ENCODE peak calls at places on chromosomes 5 and 9, in five cellular contexts. One of them, this sample, is unnamed.

GRCh38 chr9:88976888-88977257 is 14.4 kb upstream of the S1PR3 start:
- DNase-seq in stomach: no peak
- DNase-seq in esophagus squamous epithelium: no peak
- DNase-seq in kidney: no peak
- DNase-seq in aorta: no peak
- DNase-seq in this sample: no peak

GRCh38 chr9:19445452-19445851 is 36.6 kb downstream of the ACER2 start:
- DNase-seq in stomach: no peak
- DNase-seq in esophagus squamous epithelium: no peak
- DNase-seq in kidney: no peak
- DNase-seq in aorta: no peak
- DNase-seq in this sample: no peak

GRCh38 chr5:75617746-75618352 is 6.6 kb downstream of the ANKDD1B start:
- DNase-seq in stomach: no peak
- DNase-seq in esophagus squamous epithelium: no peak
- DNase-seq in kidney: no peak
- DNase-seq in aorta: no peak
- DNase-seq in this sample: no peak

GRCh38 chr9:82206490-82206889 is 217.9 kb downstream of the SPATA31D1 start:
- DNase-seq in stomach: no peak
- DNase-seq in esophagus squamous epithelium: no peak
- DNase-seq in kidney: no peak
- DNase-seq in aorta: no peak
- DNase-seq in this sample: no peak

GRCh38 chr9:106587021-106587420 is 275.9 kb upstream of the ZNF462 start:
- DNase-seq in stomach: no peak
- DNase-seq in esophagus squamous epithelium: no peak
- DNase-seq in kidney: no peak
- DNase-seq in aorta: no peak
- DNase-seq in this sample: no peak

GRCh38 chr9:123591283-123591682 is 235.3 kb downstream of the CRB2 start:
- DNase-seq in stomach: no peak
- DNase-seq in esophagus squamous epithelium: no peak
- DNase-seq in kidney: no peak
- DNase-seq in aorta: no peak
- DNase-seq in this sample: no peak

GRCh38 chr5:4019841-4020240 is 424.2 kb downstream of the IRX1 start:
- DNase-seq in stomach: no peak
- DNase-seq in esophagus squamous epithelium: no peak
- DNase-seq in kidney: no peak
- DNase-seq in aorta: no peak
- DNase-seq in this sample: no peak

GRCh38 chr9:68780735-68781134 is 75.7 kb downstream of the PIP5K1B start:
- DNase-seq in stomach: no peak
- DNase-seq in esophagus squamous epithelium: no peak
- DNase-seq in kidney: no peak
- DNase-seq in aorta: no peak
- DNase-seq in this sample: no peak

GRCh38 chr5:10536931-10537579 is 26.8 kb upstream of the ANKRD33B start:
- DNase-seq in stomach: no peak
- DNase-seq in esophagus squamous epithelium: no peak
- DNase-seq in kidney: peak; percentile 5
- DNase-seq in aorta: peak; percentile 20
- DNase-seq in this sample: no peak

GRCh38 chr9:137411670-137412380 is 11.1 kb downstream of the EXD3 start:
- DNase-seq in stomach: peak; percentile 91
- DNase-seq in esophagus squamous epithelium: no peak
- DNase-seq in kidney: peak; percentile 96
- DNase-seq in aorta: peak; percentile 93
- DNase-seq in this sample: no peak

GRCh38 chr9:2465921-2466460 is 155.6 kb upstream of the VLDLR start:
- DNase-seq in stomach: no peak
- DNase-seq in esophagus squamous epithelium: no peak
- DNase-seq in kidney: no peak
- DNase-seq in aorta: no peak
- DNase-seq in this sample: no peak

GRCh38 chr9:36831381-36832231 is 202.5 kb downstream of the PAX5 start:
- DNase-seq in stomach: no peak
- DNase-seq in esophagus squamous epithelium: no peak
- DNase-seq in kidney: peak; percentile 33
- DNase-seq in aorta: no peak
- DNase-seq in this sample: no peak

GRCh38 chr9:93508207-93508606 is 54.8 kb upstream of the FAM120AOS start:
- DNase-seq in stomach: no peak
- DNase-seq in esophagus squamous epithelium: no peak
- DNase-seq in kidney: no peak
- DNase-seq in aorta: no peak
- DNase-seq in this sample: no peak

GRCh38 chr5:172004824-172005237 is 1.6 kb downstream of the FBXW11 start:
- DNase-seq in stomach: no peak
- DNase-seq in esophagus squamous epithelium: no peak
- DNase-seq in kidney: no peak
- DNase-seq in aorta: no peak
- DNase-seq in this sample: no peak

GRCh38 chr5:147659166-147659929 is 123.2 kb downstream of the JAKMIP2 start:
- DNase-seq in stomach: no peak
- DNase-seq in esophagus squamous epithelium: no peak
- DNase-seq in kidney: no peak
- DNase-seq in aorta: peak; percentile 22
- DNase-seq in this sample: no peak

GRCh38 chr9:121744687-121745395 is 93.4 kb downstream of the DAB2IP start:
- DNase-seq in stomach: no peak
- DNase-seq in esophagus squamous epithelium: no peak
- DNase-seq in kidney: no peak
- DNase-seq in aorta: no peak
- DNase-seq in this sample: peak; percentile 61
- H3K4me3 ChIP-seq in stomach: peak overlapping the region; percentile 52
- H3K4me3 ChIP-seq in esophagus squamous epithelium: no peak overlapping the region
- H3K4me3 ChIP-seq in kidney: peak overlapping the region; percentile 15
- H3K4me3 ChIP-seq in aorta: peak overlapping the region; percentile 60
- H3K4me3 ChIP-seq in this sample: peak overlapping the region; percentile 12

DNA sequence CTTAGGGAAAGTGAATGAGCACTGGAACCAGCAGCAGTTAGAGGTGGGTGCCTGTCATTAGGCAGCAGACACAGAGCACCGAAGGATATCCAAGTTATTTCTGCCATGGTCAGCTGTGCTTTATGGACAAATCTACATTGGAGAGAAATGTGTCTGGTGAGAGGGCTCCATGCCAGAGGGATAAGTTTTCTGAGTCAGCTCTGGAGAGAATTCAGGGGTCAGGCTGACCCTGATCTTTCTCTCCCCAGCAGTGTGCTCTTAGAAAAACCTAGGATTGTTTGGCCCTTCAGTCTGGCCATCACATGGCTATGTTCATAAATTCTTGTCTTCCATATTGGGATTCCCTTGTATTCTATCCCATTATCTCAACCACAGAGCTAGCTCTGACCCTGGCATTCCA is 8.9 kb upstream of the IL17B start:
- DNase-seq in stomach: no peak
- DNase-seq in esophagus squamous epithelium: no peak
- DNase-seq in kidney: no peak
- DNase-seq in aorta: peak; percentile 9
- DNase-seq in this sample: no peak
- H3K4me3 ChIP-seq in stomach: no peak overlapping the region
- H3K4me3 ChIP-seq in esophagus squamous epithelium: no peak overlapping the region
- H3K4me3 ChIP-seq in kidney: no peak overlapping the region
- H3K4me3 ChIP-seq in aorta: no peak overlapping the region
- H3K4me3 ChIP-seq in this sample: no peak overlapping the region

GRCh38 chr5:108798866-108799265 is 51.2 kb downstream of the FER start:
- DNase-seq in stomach: no peak
- DNase-seq in esophagus squamous epithelium: no peak
- DNase-seq in kidney: no peak
- DNase-seq in aorta: no peak
- DNase-seq in this sample: no peak

GRCh38 chr5:108801301-108801700 is 53.6 kb downstream of the FER start:
- DNase-seq in stomach: no peak
- DNase-seq in esophagus squamous epithelium: no peak
- DNase-seq in kidney: no peak
- DNase-seq in aorta: no peak
- DNase-seq in this sample: no peak

GRCh38 chr5:108797986-108798385 is 50.3 kb downstream of the FER start:
- DNase-seq in stomach: no peak
- DNase-seq in esophagus squamous epithelium: no peak
- DNase-seq in kidney: no peak
- DNase-seq in aorta: no peak
- DNase-seq in this sample: no peak

GRCh38 chr5:108797396-108797795 is 49.7 kb downstream of the FER start:
- DNase-seq in stomach: no peak
- DNase-seq in esophagus squamous epithelium: no peak
- DNase-seq in kidney: no peak
- DNase-seq in aorta: no peak
- DNase-seq in this sample: no peak

GRCh38 chr5:108801776-108802175 is 54.1 kb downstream of the FER start:
- DNase-seq in stomach: no peak
- DNase-seq in esophagus squamous epithelium: no peak
- DNase-seq in kidney: no peak
- DNase-seq in aorta: no peak
- DNase-seq in this sample: no peak
- H3K4me3 ChIP-seq in stomach: no peak overlapping the region
- H3K4me3 ChIP-seq in esophagus squamous epithelium: no peak overlapping the region
- H3K4me3 ChIP-seq in kidney: no peak overlapping the region
- H3K4me3 ChIP-seq in aorta: no peak overlapping the region
- H3K4me3 ChIP-seq in this sample: no peak overlapping the region

DNA sequence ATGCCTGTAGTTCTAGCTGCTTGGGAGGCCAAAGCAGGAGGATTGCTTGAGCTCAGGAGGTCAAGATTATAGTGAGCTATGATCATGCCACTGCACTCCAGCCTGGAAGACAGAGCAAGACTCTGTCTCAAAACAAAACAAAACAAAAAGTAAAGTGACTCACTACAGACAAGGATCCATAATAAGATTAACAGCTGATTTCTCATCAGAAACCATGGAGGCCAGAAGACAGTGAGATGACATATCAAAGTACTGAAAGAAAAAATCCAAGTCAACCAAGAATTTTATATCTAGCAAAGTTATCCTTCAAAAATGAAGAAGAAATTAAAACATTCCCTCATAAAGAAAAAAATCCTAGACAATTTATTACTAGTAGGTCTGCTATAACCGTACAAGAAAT is 69.4 kb upstream of the ZBTB43 start:
- DNase-seq in stomach: no peak
- DNase-seq in esophagus squamous epithelium: no peak
- DNase-seq in kidney: no peak
- DNase-seq in aorta: no peak
- DNase-seq in this sample: no peak
- H3K4me3 ChIP-seq in stomach: no peak overlapping the region
- H3K4me3 ChIP-seq in esophagus squamous epithelium: no peak overlapping the region
- H3K4me3 ChIP-seq in kidney: no peak overlapping the region
- H3K4me3 ChIP-seq in aorta: no peak overlapping the region
- H3K4me3 ChIP-seq in this sample: no peak overlapping the region

GRCh38 chr5:7872517-7873149 is 3.7 kb downstream of the MTRR start:
- DNase-seq in stomach: no peak
- DNase-seq in esophagus squamous epithelium: no peak
- DNase-seq in kidney: no peak
- DNase-seq in aorta: no peak
- DNase-seq in this sample: no peak
- H3K4me3 ChIP-seq in stomach: no peak overlapping the region
- H3K4me3 ChIP-seq in esophagus squamous epithelium: no peak overlapping the region
- H3K4me3 ChIP-seq in kidney: no peak overlapping the region
- H3K4me3 ChIP-seq in aorta: no peak overlapping the region
- H3K4me3 ChIP-seq in this sample: no peak overlapping the region

DNA sequence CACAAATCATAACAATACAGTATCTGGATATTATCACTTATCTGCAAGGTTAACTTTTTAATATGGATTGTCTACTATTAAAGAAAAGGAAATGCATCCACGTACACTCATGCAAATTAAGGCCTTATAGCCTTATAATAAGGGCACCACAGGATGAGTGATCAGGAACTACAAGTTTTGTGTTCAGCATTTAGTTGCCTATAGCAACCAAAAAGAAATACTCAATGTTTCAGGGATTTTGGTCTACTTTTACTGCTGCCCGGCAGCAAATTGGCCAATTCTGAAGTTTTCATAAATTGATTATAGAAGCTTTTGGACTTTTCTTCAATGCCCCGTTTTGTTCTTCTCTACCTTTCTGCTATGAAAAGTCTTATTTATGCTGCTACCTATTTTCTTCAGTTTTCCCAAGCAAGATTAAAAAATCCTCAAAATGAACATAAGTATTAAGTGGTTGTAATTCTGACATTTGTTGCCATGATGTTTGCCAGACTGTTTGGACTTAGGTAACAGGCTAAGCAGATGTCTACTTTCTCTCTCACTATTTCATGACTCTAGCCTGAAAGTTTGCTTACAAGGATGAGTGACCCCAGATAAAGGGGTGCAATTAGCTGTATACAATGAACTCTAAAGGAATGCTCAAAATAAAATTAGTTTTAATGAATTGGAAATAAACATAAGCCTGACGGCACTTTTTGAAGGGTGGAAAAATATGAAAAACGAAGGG is 391.5 kb upstream of the DAB2 start:
- DNase-seq in stomach: no peak
- DNase-seq in esophagus squamous epithelium: no peak
- DNase-seq in kidney: no peak
- DNase-seq in aorta: no peak
- DNase-seq in this sample: no peak
- H3K4me3 ChIP-seq in stomach: no peak overlapping the region
- H3K4me3 ChIP-seq in esophagus squamous epithelium: no peak overlapping the region
- H3K4me3 ChIP-seq in kidney: no peak overlapping the region
- H3K4me3 ChIP-seq in aorta: no peak overlapping the region
- H3K4me3 ChIP-seq in this sample: no peak overlapping the region